ENCODE peak calls at places on chromosomes 3 and 15, in five cellular contexts. One of them, this sample, is unnamed.

GRCh38 chr3:2099028-2099671 is 484 bp downstream of the CNTN4 start:
- DNase-seq in esophagus squamous epithelium: no peak
- DNase-seq in OCI-LY7: no peak
- DNase-seq in brain microvascular endothelial cell: no peak
- DNase-seq in HFF-Myc: no peak
- DNase-seq in this sample: peak; percentile 68

GRCh38 chr15:62572797-62573196 is 407.7 kb upstream of the C2CD4B start:
- DNase-seq in esophagus squamous epithelium: no peak
- DNase-seq in OCI-LY7: no peak
- DNase-seq in brain microvascular endothelial cell: no peak
- DNase-seq in HFF-Myc: no peak
- DNase-seq in this sample: no peak

GRCh38 chr3:39937315-39937714 is 127.9 kb downstream of the MYRIP start:
- DNase-seq in brain microvascular endothelial cell: no peak
- DNase-seq in OCI-LY7: no peak
- DNase-seq in esophagus squamous epithelium: no peak
- DNase-seq in HFF-Myc: no peak
- DNase-seq in this sample: no peak

GRCh38 chr15:75606711-75607684 is 18.5 kb downstream of the SNUPN start:
- DNase-seq in OCI-LY7: no peak
- DNase-seq in brain microvascular endothelial cell: peak; percentile 29
- DNase-seq in HFF-Myc: no peak
- DNase-seq in esophagus squamous epithelium: no peak
- DNase-seq in this sample: no peak

GRCh38 chr3:180633722-180634121 is 31.8 kb downstream of the TTC14 start:
- DNase-seq in OCI-LY7: no peak
- DNase-seq in HFF-Myc: no peak
- DNase-seq in esophagus squamous epithelium: no peak
- DNase-seq in brain microvascular endothelial cell: no peak
- DNase-seq in this sample: no peak

GRCh38 chr3:177446160-177446559 is 248.9 kb upstream of the TBL1XR1 start:
- DNase-seq in brain microvascular endothelial cell: no peak
- DNase-seq in esophagus squamous epithelium: no peak
- DNase-seq in OCI-LY7: no peak
- DNase-seq in HFF-Myc: no peak
- DNase-seq in this sample: no peak

GRCh38 chr3:95172549-95172948 is 1109.7 kb downstream of the NSUN3 start:
- DNase-seq in HFF-Myc: no peak
- DNase-seq in esophagus squamous epithelium: no peak
- DNase-seq in brain microvascular endothelial cell: no peak
- DNase-seq in OCI-LY7: no peak
- DNase-seq in this sample: no peak

GRCh38 chr15:65072027-65072426 is 4.2 kb upstream of the RASL12 start:
- DNase-seq in esophagus squamous epithelium: no peak
- DNase-seq in OCI-LY7: no peak
- DNase-seq in brain microvascular endothelial cell: no peak
- DNase-seq in HFF-Myc: no peak
- DNase-seq in this sample: no peak

GRCh38 chr15:71002321-71002720 is 109.7 kb downstream of the LRRC49 start:
- DNase-seq in brain microvascular endothelial cell: no peak
- DNase-seq in OCI-LY7: no peak
- DNase-seq in HFF-Myc: no peak
- DNase-seq in esophagus squamous epithelium: no peak
- DNase-seq in this sample: no peak

GRCh38 chr3:52023860-52024764 is 28.4 kb upstream of the RPL29 start:
- DNase-seq in esophagus squamous epithelium: no peak
- DNase-seq in brain microvascular endothelial cell: no peak
- DNase-seq in HFF-Myc: no peak
- DNase-seq in OCI-LY7: peak; percentile 33
- DNase-seq in this sample: no peak

GRCh38 chr3:148175215-148175614 is 522.5 kb upstream of the AGTR1 start:
- DNase-seq in brain microvascular endothelial cell: no peak
- DNase-seq in esophagus squamous epithelium: no peak
- DNase-seq in OCI-LY7: no peak
- DNase-seq in HFF-Myc: no peak
- DNase-seq in this sample: no peak

GRCh38 chr3:188152660-188153497 is 1.1 kb upstream of the LPP start:
- DNase-seq in brain microvascular endothelial cell: peak; percentile 35
- DNase-seq in OCI-LY7: peak; percentile 30
- DNase-seq in HFF-Myc: no peak
- DNase-seq in esophagus squamous epithelium: no peak
- DNase-seq in this sample: peak; percentile 61

GRCh38 chr3:13857702-13858380 is 22.0 kb downstream of the WNT7A start:
- DNase-seq in brain microvascular endothelial cell: no peak
- DNase-seq in HFF-Myc: no peak
- DNase-seq in esophagus squamous epithelium: no peak
- DNase-seq in OCI-LY7: no peak
- DNase-seq in this sample: no peak

GRCh38 chr15:81292516-81293001 is 31.4 kb downstream of the STARD5 start:
- DNase-seq in OCI-LY7: peak; percentile 75
- DNase-seq in esophagus squamous epithelium: no peak
- DNase-seq in HFF-Myc: no peak
- DNase-seq in brain microvascular endothelial cell: no peak
- DNase-seq in this sample: no peak

GRCh38 chr3:5116568-5116967 is 5.5 kb upstream of the ARL8B start:
- DNase-seq in OCI-LY7: no peak
- DNase-seq in esophagus squamous epithelium: no peak
- DNase-seq in HFF-Myc: no peak
- DNase-seq in brain microvascular endothelial cell: no peak
- DNase-seq in this sample: no peak

GRCh38 chr3:182323898-182324297 is 469.4 kb upstream of the ATP11B start:
- DNase-seq in esophagus squamous epithelium: no peak
- DNase-seq in HFF-Myc: no peak
- DNase-seq in OCI-LY7: no peak
- DNase-seq in brain microvascular endothelial cell: no peak
- DNase-seq in this sample: no peak

GRCh38 chr3:122064318-122064717 is 9.2 kb downstream of the CD86 start:
- DNase-seq in OCI-LY7: no peak
- DNase-seq in HFF-Myc: no peak
- DNase-seq in esophagus squamous epithelium: no peak
- DNase-seq in brain microvascular endothelial cell: no peak
- DNase-seq in this sample: no peak

GRCh38 chr3:156782921-156783320 is 43.2 kb upstream of the LEKR1 start:
- DNase-seq in HFF-Myc: no peak
- DNase-seq in esophagus squamous epithelium: no peak
- DNase-seq in OCI-LY7: no peak
- DNase-seq in brain microvascular endothelial cell: no peak
- DNase-seq in this sample: no peak

DNA sequence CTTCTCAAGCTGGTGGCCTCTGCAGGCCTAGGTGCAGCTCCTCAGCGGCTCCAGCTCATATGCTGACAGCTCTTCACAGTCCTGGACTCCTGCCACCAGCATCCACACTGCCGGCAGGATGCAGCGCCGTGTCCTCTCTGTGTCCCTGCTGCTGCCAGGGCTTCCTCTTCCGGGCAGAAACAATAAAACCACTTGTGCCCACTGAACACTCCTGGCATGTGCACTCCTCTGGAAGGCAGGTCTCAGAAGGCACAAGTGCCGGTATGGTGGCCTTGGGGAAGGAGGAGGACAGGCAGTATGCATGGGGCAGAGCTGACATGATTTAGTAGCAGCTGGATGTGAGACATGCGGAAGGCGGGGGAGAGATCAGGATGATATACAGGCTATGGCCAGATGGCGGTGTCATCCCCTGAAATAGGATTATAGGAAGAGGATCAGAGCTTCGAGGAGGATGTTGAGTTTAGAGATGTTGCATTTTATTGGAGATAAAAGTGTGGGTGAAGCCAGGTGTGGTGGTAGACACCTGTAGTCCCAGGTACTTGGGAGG is 7.5 kb upstream of the MAN2A2 start:
- DNase-seq in HFF-Myc: no peak
- DNase-seq in esophagus squamous epithelium: no peak
- DNase-seq in OCI-LY7: no peak
- DNase-seq in brain microvascular endothelial cell: no peak
- DNase-seq in this sample: no peak
- TF ChIP-seq CTCF in HFF-Myc: peak; percentile 13
- TF ChIP-seq CTCF in esophagus squamous epithelium: no peak
- TF ChIP-seq CTCF in OCI-LY7: peak; percentile 21
- TF ChIP-seq CTCF in brain microvascular endothelial cell: peak; percentile 30
- TF ChIP-seq CTCF in this sample: no peak

DNA sequence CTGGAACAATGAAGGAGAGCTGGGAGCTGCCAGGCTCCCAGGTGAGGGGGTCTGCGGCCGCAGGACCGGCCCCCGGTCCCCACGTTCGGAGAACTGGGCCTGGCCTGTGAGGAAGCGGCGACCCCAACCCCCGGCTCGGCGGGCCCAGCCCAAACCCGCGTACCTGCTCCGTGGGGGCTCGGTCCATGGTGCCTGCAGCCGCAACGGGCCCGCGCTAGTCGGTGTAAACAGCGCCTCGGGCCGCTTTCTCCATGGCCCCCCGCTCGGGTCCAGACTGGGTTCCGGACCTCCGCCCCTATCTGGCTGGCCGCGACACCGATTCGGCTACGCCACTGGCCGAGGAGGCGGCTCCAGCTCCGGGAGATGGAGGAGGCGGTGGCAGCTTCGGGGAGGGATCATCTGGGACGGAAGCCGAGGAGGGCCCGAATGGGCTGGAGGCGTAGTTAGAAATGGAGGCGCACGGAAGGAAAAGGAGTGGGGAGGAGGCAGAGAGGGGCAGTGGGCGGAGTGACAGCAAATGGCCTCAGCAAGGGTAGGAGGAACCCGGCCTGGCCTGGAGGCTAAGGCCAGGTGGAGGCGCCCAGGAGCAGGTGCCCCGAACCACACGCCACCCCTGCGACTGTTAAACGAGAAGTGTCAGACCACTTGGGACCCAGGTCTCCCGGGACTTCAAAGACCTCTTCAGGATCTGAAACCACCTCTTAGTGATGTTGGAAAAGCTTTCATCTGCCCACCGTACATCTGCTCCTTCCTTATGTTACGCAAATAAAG is at the start of gene SECISBP2L:
- DNase-seq in brain microvascular endothelial cell: peak; percentile 94
- DNase-seq in HFF-Myc: peak; percentile 82
- DNase-seq in OCI-LY7: peak; percentile 93
- DNase-seq in esophagus squamous epithelium: peak; percentile 87
- DNase-seq in this sample: peak; percentile 71
- TF ChIP-seq CTCF in brain microvascular endothelial cell: peak; percentile 50
- TF ChIP-seq CTCF in HFF-Myc: peak; percentile 26
- TF ChIP-seq CTCF in OCI-LY7: peak; percentile 78
- TF ChIP-seq CTCF in esophagus squamous epithelium: peak; percentile 27
- TF ChIP-seq CTCF in this sample: no peak

GRCh38 chr15:44584162-44584749 is 47.3 kb downstream of the EIF3J start:
- DNase-seq in OCI-LY7: peak; percentile 64
- DNase-seq in HFF-Myc: no peak
- DNase-seq in brain microvascular endothelial cell: no peak
- DNase-seq in esophagus squamous epithelium: no peak
- DNase-seq in this sample: no peak
- TF ChIP-seq CTCF in OCI-LY7: peak; percentile 86
- TF ChIP-seq CTCF in HFF-Myc: peak; percentile 61
- TF ChIP-seq CTCF in brain microvascular endothelial cell: peak; percentile 73
- TF ChIP-seq CTCF in esophagus squamous epithelium: peak; percentile 43
- TF ChIP-seq CTCF in this sample: no peak

DNA sequence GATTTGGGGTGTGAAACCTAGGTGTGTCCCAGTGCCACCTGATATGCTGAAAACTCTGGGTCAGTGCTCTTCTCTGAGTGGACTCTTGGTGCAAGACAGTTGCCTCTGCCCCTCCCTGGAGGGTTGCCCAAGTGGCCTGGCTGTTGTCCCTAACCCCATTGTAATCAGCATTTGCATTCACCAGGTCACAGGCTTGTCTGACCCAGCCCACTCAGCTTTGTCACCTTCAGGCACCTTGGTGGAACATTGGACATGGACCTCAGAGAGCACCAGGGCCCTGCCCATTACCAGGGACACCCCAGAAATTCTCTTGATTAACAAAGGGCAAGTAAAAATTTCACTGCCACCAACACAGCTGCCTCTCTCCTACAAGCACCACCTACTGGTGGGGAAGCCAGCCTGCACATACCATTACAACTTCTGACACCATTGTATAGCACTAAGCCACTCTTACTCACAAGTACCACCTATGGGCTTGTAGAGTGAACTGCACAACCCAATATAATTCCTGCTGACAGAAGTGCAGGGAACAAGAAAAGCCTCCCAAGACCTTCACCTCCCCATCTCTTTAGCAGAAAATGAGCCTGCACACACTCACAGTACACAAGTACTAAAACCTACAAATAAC is 324.6 kb downstream of the EPHA6 start:
- DNase-seq in HFF-Myc: no peak
- DNase-seq in esophagus squamous epithelium: no peak
- DNase-seq in OCI-LY7: peak; percentile 24
- DNase-seq in brain microvascular endothelial cell: no peak
- DNase-seq in this sample: no peak
- TF ChIP-seq CTCF in HFF-Myc: peak; percentile 10
- TF ChIP-seq CTCF in esophagus squamous epithelium: no peak
- TF ChIP-seq CTCF in OCI-LY7: peak; percentile 69
- TF ChIP-seq CTCF in brain microvascular endothelial cell: no peak
- TF ChIP-seq CTCF in this sample: no peak

DNA sequence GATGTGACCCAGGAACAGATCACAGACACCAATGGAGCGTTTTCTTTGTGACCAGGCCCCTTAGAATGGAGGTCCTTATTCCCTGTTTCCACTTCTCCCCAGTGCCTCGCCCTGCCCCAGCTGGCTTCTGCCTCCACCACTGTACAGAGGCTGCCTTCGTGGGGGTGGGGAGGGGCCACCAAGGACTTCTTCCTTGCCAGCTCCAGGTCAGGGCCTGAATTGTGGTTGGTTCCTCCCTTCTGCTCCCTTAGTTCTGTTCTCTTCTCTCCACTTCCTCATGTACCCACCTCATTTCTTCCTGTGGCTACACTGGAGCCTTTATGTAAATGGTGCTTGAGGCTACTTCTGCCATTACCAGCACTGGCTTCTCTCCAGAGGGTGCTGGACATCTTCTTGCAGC is 16.4 kb downstream of the TGM4 start:
- DNase-seq in brain microvascular endothelial cell: no peak
- DNase-seq in esophagus squamous epithelium: no peak
- DNase-seq in HFF-Myc: no peak
- DNase-seq in OCI-LY7: no peak
- DNase-seq in this sample: no peak
- TF ChIP-seq CTCF in brain microvascular endothelial cell: no peak
- TF ChIP-seq CTCF in esophagus squamous epithelium: no peak
- TF ChIP-seq CTCF in HFF-Myc: no peak
- TF ChIP-seq CTCF in OCI-LY7: no peak
- TF ChIP-seq CTCF in this sample: no peak

GRCh38 chr3:197714251-197714650 is 22.5 kb downstream of the RUBCN start:
- DNase-seq in brain microvascular endothelial cell: no peak
- DNase-seq in esophagus squamous epithelium: no peak
- DNase-seq in OCI-LY7: no peak
- DNase-seq in HFF-Myc: no peak
- DNase-seq in this sample: no peak
- TF ChIP-seq CTCF in brain microvascular endothelial cell: no peak
- TF ChIP-seq CTCF in esophagus squamous epithelium: no peak
- TF ChIP-seq CTCF in OCI-LY7: no peak
- TF ChIP-seq CTCF in HFF-Myc: no peak
- TF ChIP-seq CTCF in this sample: no peak

GRCh38 chr15:100132309-100132708 is 209.5 kb downstream of the ADAMTS17 start:
- DNase-seq in OCI-LY7: no peak
- DNase-seq in esophagus squamous epithelium: no peak
- DNase-seq in brain microvascular endothelial cell: no peak
- DNase-seq in HFF-Myc: no peak
- DNase-seq in this sample: no peak

GRCh38 chr15:100133981-100134711 is 207.6 kb downstream of the ADAMTS17 start:
- DNase-seq in OCI-LY7: no peak
- DNase-seq in HFF-Myc: no peak
- DNase-seq in esophagus squamous epithelium: no peak
- DNase-seq in brain microvascular endothelial cell: no peak
- DNase-seq in this sample: no peak

GRCh38 chr15:100133001-100133400 is 208.8 kb downstream of the ADAMTS17 start:
- DNase-seq in OCI-LY7: no peak
- DNase-seq in HFF-Myc: no peak
- DNase-seq in brain microvascular endothelial cell: no peak
- DNase-seq in esophagus squamous epithelium: no peak
- DNase-seq in this sample: no peak

GRCh38 chr15:100129677-100130076 is 212.1 kb downstream of the ADAMTS17 start:
- DNase-seq in HFF-Myc: no peak
- DNase-seq in esophagus squamous epithelium: no peak
- DNase-seq in OCI-LY7: no peak
- DNase-seq in brain microvascular endothelial cell: no peak
- DNase-seq in this sample: no peak

GRCh38 chr15:100131321-100132224 is 210.2 kb downstream of the ADAMTS17 start:
- DNase-seq in OCI-LY7: no peak
- DNase-seq in esophagus squamous epithelium: no peak
- DNase-seq in HFF-Myc: no peak
- DNase-seq in brain microvascular endothelial cell: peak; percentile 58
- DNase-seq in this sample: peak; percentile 48
- TF ChIP-seq CTCF in OCI-LY7: no peak
- TF ChIP-seq CTCF in esophagus squamous epithelium: peak; percentile 12
- TF ChIP-seq CTCF in HFF-Myc: no peak
- TF ChIP-seq CTCF in brain microvascular endothelial cell: peak; percentile 83
- TF ChIP-seq CTCF in this sample: no peak